ENCODE peak calls at places on chromosome 13, in five cellular contexts. Z, L, E, Y and T are unnamed samples. For H3K36me3, the result is how much of the 10 kb centered on the place peaks cover.

GRCh38 chr13:75347925-75348324 is 134.0 kb downstream of the TBC1D4 start:
- DNase-seq in Z (no peak), L (peak), E (no peak), Y (no peak), T (no peak)

GRCh38 chr13:58587183-58587582 is 955.6 kb downstream of the PCDH17 start:
- DNase-seq in Z (peak), L (no peak), E (no peak), Y (no peak), T (no peak)

GRCh38 chr13:65143920-65144319 is 2086.2 kb downstream of the PCDH9 start:
- DNase-seq in Z (no peak), L (no peak), E (no peak), Y (no peak), T (no peak)

GRCh38 chr13:73778242-73778864 is 355.9 kb downstream of the KLF12 start:
- DNase-seq in Z (no peak), L (no peak), E (no peak), Y (no peak), T (no peak)

GRCh38 chr13:27526516-27526915 is 76.2 kb upstream of the MTIF3 start:
- DNase-seq in Z (no peak), L (no peak), E (no peak), Y (no peak), T (no peak)

GRCh38 chr13:59734393-59734792 is 429.3 kb downstream of the DIAPH3 start:
- DNase-seq in Z (peak), L (no peak), E (no peak), Y (no peak), T (peak)

GRCh38 chr13:79496188-79496587 is 15.2 kb downstream of the NDFIP2 start:
- DNase-seq in Z (no peak), L (no peak), E (no peak), Y (no peak), T (no peak)

GRCh38 chr13:29165216-29165615 is 345.1 kb downstream of the MTUS2 start:
- DNase-seq in Z (no peak), L (no peak), E (no peak), Y (no peak), T (no peak)

GRCh38 chr13:88729605-88730004 is 1058.4 kb downstream of the SLITRK5 start:
- DNase-seq in Z (no peak), L (no peak), E (no peak), Y (no peak), T (no peak)

GRCh38 chr13:43261018-43261417 is 237.6 kb downstream of the DNAJC15 start:
- DNase-seq in Z (no peak), L (no peak), E (no peak), Y (no peak), T (no peak)

GRCh38 chr13:106533940-106534843 is 1.3 kb downstream of the EFNB2 start:
- DNase-seq in Z (no peak), L (peak), E (peak), Y (peak), T (peak)

GRCh38 chr13:39874331-39875055 is 219.0 kb downstream of the COG6 start:
- DNase-seq in Z (no peak), L (no peak), E (no peak), Y (no peak), T (no peak)

GRCh38 chr13:113837554-113838355 is 26.1 kb downstream of the GAS6 start:
- DNase-seq in Z (no peak), L (peak), E (peak), Y (peak), T (no peak)

GRCh38 chr13:19759669-19760068 is 23.1 kb downstream of the PSPC1 start:
- DNase-seq in Z (no peak), L (no peak), E (no peak), Y (no peak), T (no peak)

GRCh38 chr13:81738364-81738763 is 1397.4 kb upstream of the SPRY2 start:
- DNase-seq in Z (no peak), L (no peak), E (no peak), Y (no peak), T (no peak)

GRCh38 chr13:73767747-73768315 is 366.4 kb downstream of the KLF12 start:
- DNase-seq in Z (peak), L (no peak), E (no peak), Y (no peak), T (no peak)

GRCh38 chr13:74289861-74290260 is 155.7 kb upstream of the KLF12 start:
- DNase-seq in Z (no peak), L (no peak), E (no peak), Y (no peak), T (no peak)

GRCh38 chr13:24006520-24007248 is 109.4 kb upstream of the C1QTNF9B start:
- DNase-seq in Z (no peak), L (no peak), E (no peak), Y (no peak), T (no peak)

GRCh38 chr13:44207476-44207875 is 166.1 kb upstream of the SERP2 start:
- DNase-seq in Z (no peak), L (no peak), E (no peak), Y (no peak), T (no peak)

GRCh38 chr13:62512194-62513141 is 1096.8 kb upstream of the PCDH20 start:
- DNase-seq in Z (peak), L (peak), E (no peak), Y (peak), T (peak)

GRCh38 chr13:29922896-29923295 is 72.5 kb upstream of the UBL3 start:
- DNase-seq in Z (no peak), L (no peak), E (no peak), Y (no peak), T (no peak)

GRCh38 chr13:75458696-75459422 is 23.1 kb downstream of the TBC1D4 start:
- DNase-seq in Z (no peak), L (peak), E (peak), Y (peak), T (peak)

GRCh38 chr13:84823528-84823927 is 941.3 kb upstream of the SLITRK1 start:
- DNase-seq in Z (no peak), L (no peak), E (no peak), Y (no peak), T (no peak)

GRCh38 chr13:33678906-33679657 is 138.9 kb upstream of the RFC3 start:
- DNase-seq in Z (no peak), L (peak), E (peak), Y (peak), T (peak)

GRCh38 chr13:39490136-39490535 is 112.9 kb downstream of the LHFPL6 start:
- DNase-seq in Z (no peak), L (no peak), E (no peak), Y (no peak), T (no peak)

GRCh38 chr13:46728777-46729176 is 68.2 kb downstream of the ESD start:
- DNase-seq in Z (peak), L (no peak), E (no peak), Y (no peak), T (peak)

GRCh38 chr13:110639935-110640334 is 24.6 kb downstream of the NAXD start:
- DNase-seq in Z (no peak), L (no peak), E (no peak), Y (no peak), T (no peak)
- H3K36me3 ChIP-seq in Z (under half), L (under half), E (under half), Y (under half), T (under half)

GRCh38 chr13:25170554-25171107 is 1.5 kb downstream of the AMER2 start:
- DNase-seq in Z (no peak), L (no peak), E (no peak), Y (peak), T (no peak)
- H3K4me3 ChIP-seq in Z (no peak), L (no peak), E (peak), Y (peak), T (peak)

DNA sequence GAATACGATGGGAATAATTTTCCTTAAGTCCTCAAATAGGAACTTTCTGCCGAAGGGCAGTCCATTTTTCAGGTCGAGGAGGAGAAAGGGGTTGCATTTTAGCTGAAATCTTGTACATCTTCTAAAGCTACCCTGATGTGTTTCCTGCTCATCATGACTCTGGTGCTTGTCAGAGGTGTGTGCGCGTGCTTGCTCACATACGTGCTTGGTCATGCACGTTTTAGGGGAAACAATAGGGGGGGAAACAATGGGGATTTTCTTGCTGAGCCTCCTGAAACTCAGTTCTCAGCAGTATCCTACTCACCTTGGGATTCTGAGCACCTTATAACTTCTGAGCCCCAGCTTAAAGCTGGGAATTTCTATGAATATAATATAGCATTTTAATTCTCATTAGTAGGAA is 44.7 kb downstream of the TM9SF2 start:
- DNase-seq in Z (no peak), L (no peak), E (no peak), Y (no peak), T (no peak)
- H3K36me3 ChIP-seq in Z (half or more), L (under half), E (under half), Y (under half), T (under half)

GRCh38 chr13:99970761-99971575 is 599 bp downstream of the ZIC5 start:
- DNase-seq in Z (no peak), L (no peak), E (no peak), Y (no peak), T (no peak)
- H3K4me3 ChIP-seq in Z (no peak), L (no peak), E (peak), Y (peak), T (no peak)

GRCh38 chr13:60754691-60755090 is 357.7 kb downstream of the TDRD3 start:
- DNase-seq in Z (no peak), L (no peak), E (no peak), Y (no peak), T (no peak)
- H3K36me3 ChIP-seq in Z (under half), L (under half), E (under half), Y (under half), T (under half)

GRCh38 chr13:97234742-97235141 is 12.6 kb downstream of the MBNL2 start:
- DNase-seq in Z (no peak), L (peak), E (no peak), Y (no peak), T (no peak)
- H3K4me3 ChIP-seq in Z (no peak), L (no peak), E (no peak), Y (no peak), T (no peak)